ENCODE peak calls at places on chromosomes 2 and 18, in five cellular contexts. I, Q, M, C and J are unnamed samples.

GRCh38 chr2:15732341-15733077 is 140.8 kb downstream of the DDX1 start:
- DNase-seq in Q (no peak), C (no peak), I (no peak), M (no peak), J (no peak)

GRCh38 chr2:224175010-224175409 is 135.9 kb upstream of the SERPINE2 start:
- DNase-seq in C (no peak), Q (no peak), M (no peak), I (no peak), J (no peak)

GRCh38 chr2:150214626-150215025 is 272.8 kb downstream of the RND3 start:
- DNase-seq in M (no peak), C (no peak), Q (no peak), I (no peak), J (no peak)

GRCh38 chr2:16031848-16032159 is 91.5 kb downstream of the MYCN start:
- DNase-seq in I (peak), C (no peak), Q (no peak), M (no peak), J (no peak)

GRCh38 chr2:102233132-102233884 is 46.5 kb downstream of the IL1RL2 start:
- DNase-seq in I (no peak), Q (no peak), M (no peak), C (no peak), J (no peak)

GRCh38 chr2:128732976-128733431 is 414.3 kb upstream of the HS6ST1 start:
- DNase-seq in Q (peak), C (no peak), M (no peak), I (no peak), J (no peak)

GRCh38 chr18:26468931-26469340 is 79.4 kb downstream of the KCTD1 start:
- DNase-seq in Q (no peak), I (no peak), M (no peak), C (no peak), J (no peak)

GRCh38 chr2:172082105-172082943 is 3.0 kb upstream of the DLX1 start:
- DNase-seq in Q (no peak), C (no peak), M (no peak), I (no peak), J (no peak)

GRCh38 chr18:37762076-37762475 is 196.5 kb upstream of the CELF4 start:
- DNase-seq in Q (no peak), M (no peak), I (no peak), C (no peak), J (no peak)

GRCh38 chr2:60707750-60708371 is 48.2 kb upstream of the PAPOLG start:
- DNase-seq in M (no peak), C (no peak), Q (peak), I (no peak), J (no peak)